ENCODE peak calls at places on chromosomes 16 and 17, in seven cellular contexts. G, F, L, Z, E, J and S are unnamed samples.

GRCh38 chr16:25223964-25224363 is 7.2 kb downstream of the AQP8 start:
- DNase-seq in G (no peak), F (no peak), L (no peak), Z (no peak), E (no peak), J (no peak), S (peak; percentile 6)

GRCh38 chr17:65544658-65545057 is 16.8 kb downstream of the AXIN2 start:
- DNase-seq in G (no peak), F (no peak), L (no peak), Z (no peak), E (no peak), J (no peak), S (no peak)

GRCh38 chr16:25151996-25152395 is 40.5 kb downstream of the LCMT1 start:
- DNase-seq in G (peak; percentile 95), F (no peak), L (no peak), Z (no peak), E (peak; percentile 38), J (no peak), S (no peak)

GRCh38 chr17:17906418-17907215 is 65.6 kb downstream of the TOM1L2 start:
- DNase-seq in G (no peak), F (no peak), L (no peak), Z (no peak), E (no peak), J (no peak), S (peak; percentile 16)

GRCh38 chr17:63701477-63702222 is 1.7 kb upstream of the LIMD2 start:
- DNase-seq in G (no peak), F (peak; percentile 67), L (no peak), Z (peak; percentile 78), E (no peak), J (no peak), S (no peak)

GRCh38 chr17:39787743-39788484 is 50.2 kb downstream of the GRB7 start:
- DNase-seq in G (no peak), F (no peak), L (no peak), Z (no peak), E (no peak), J (no peak), S (no peak)

GRCh38 chr17:76569607-76570279 is 15.9 kb downstream of the ST6GALNAC2 start:
- DNase-seq in G (peak; percentile 35), F (no peak), L (peak; percentile 60), Z (no peak), E (no peak), J (no peak), S (peak; percentile 72)

GRCh38 chr16:84600343-84601229 is 17.3 kb downstream of the COTL1 start:
- DNase-seq in G (peak; percentile 45), F (no peak), L (no peak), Z (peak; percentile 87), E (no peak), J (no peak), S (no peak)

GRCh38 chr17:66542183-66542966 is 240.0 kb downstream of the PRKCA start:
- DNase-seq in G (peak; percentile 79), F (no peak), L (no peak), Z (peak; percentile 59), E (no peak), J (no peak), S (no peak)

GRCh38 chr16:64238576-64238975 is 883.3 kb downstream of the CDH11 start:
- DNase-seq in G (peak; percentile 46), F (no peak), L (no peak), Z (no peak), E (peak; percentile 22), J (no peak), S (no peak)

GRCh38 chr16:22814330-22815105 is 556 bp downstream of the HS3ST2 start:
- DNase-seq in G (no peak), F (no peak), L (no peak), Z (no peak), E (no peak), J (no peak), S (peak; percentile 84)

GRCh38 chr16:66036775-66037715 is 329.4 kb upstream of the CDH5 start:
- DNase-seq in G (peak; percentile 73), F (peak; percentile 67), L (peak; percentile 42), Z (no peak), E (peak; percentile 49), J (peak; percentile 99), S (no peak)

GRCh38 chr16:76943936-76944335 is 247.1 kb upstream of the MON1B start:
- DNase-seq in G (no peak), F (no peak), L (no peak), Z (no peak), E (no peak), J (no peak), S (no peak)

GRCh38 chr16:17607075-17607509 is 136.3 kb upstream of the XYLT1 start:
- DNase-seq in G (no peak), F (no peak), L (no peak), Z (no peak), E (no peak), J (no peak), S (no peak)

GRCh38 chr16:84481051-84481735 is 23.3 kb downstream of the MEAK7 start:
- DNase-seq in G (no peak), F (no peak), L (no peak), Z (no peak), E (no peak), J (no peak), S (no peak)

GRCh38 chr16:85448557-85449194 is 164.4 kb upstream of the GSE1 start:
- DNase-seq in G (no peak), F (no peak), L (no peak), Z (peak; percentile 87), E (no peak), J (no peak), S (peak; percentile 82)

GRCh38 chr16:89096768-89097527 is 3.3 kb downstream of the ACSF3 start:
- DNase-seq in G (no peak), F (no peak), L (no peak), Z (peak; percentile 39), E (no peak), J (no peak), S (no peak)

GRCh38 chr17:8155341-8156173 is 3.4 kb upstream of the PER1 start:
- DNase-seq in G (no peak), F (no peak), L (peak; percentile 60), Z (no peak), E (no peak), J (no peak), S (no peak)

DNA sequence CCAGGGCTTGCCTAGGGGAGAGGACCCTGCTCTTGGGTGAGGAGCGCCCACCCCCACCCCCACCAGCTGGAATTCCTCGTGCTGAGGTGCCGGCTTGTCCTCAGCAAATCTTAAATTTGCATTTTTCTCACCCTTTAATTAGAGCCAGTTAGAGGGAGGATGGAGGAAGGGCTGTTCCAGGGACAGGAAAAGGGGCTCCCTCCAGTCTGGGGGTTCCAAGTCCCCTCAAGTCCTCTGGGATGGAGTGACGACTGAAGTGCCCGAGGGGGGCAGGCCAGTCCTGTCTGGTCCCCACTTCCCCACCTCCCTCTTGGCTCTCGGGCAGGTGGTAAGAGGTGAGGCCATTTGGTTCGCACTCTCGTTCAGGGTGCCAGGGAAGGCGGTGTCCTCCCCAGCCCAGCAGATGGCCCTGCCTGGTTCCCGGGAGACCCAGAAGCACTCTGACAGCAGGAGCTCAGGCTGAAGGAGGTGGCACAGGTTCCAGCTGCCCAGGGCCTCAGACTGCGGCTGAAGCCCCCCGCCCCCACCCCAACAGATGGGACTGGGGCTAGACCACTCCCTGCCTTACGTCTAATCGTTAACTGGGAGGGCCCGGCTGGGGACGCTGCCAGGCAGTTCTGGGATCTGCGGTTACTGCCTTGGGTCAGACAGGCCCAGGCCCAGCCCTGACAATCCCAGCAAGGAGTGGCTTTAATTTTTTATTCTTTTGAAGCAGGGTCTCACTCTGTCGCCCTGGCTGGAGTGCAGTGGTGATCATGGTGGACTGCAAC is 2.2 kb downstream of the RAB26 start:
- DNase-seq in G (peak; percentile 66), F (no peak), L (no peak), Z (peak; percentile 38), E (no peak), J (no peak), S (peak; percentile 87)
- H3K4me3 ChIP-seq in G (no peak overlapping the region), F (no peak overlapping the region), L (no peak overlapping the region), Z (peak overlapping the region; percentile 81), E (peak overlapping the region; percentile 22), J (no peak overlapping the region), S (no peak overlapping the region)

GRCh38 chr16:54283735-54284318 is 2.8 kb downstream of the IRX3 start:
- DNase-seq in G (no peak), F (peak; percentile 63), L (no peak), Z (no peak), E (no peak), J (no peak), S (peak; percentile 58)
- H3K4me3 ChIP-seq in G (no peak overlapping the region), F (peak overlapping the region; percentile 64), L (peak overlapping the region; percentile 78), Z (no peak overlapping the region), E (peak overlapping the region; percentile 38), J (peak overlapping the region; percentile 75), S (peak overlapping the region; percentile 57)

GRCh38 chr17:872843-873242 is 90.7 kb downstream of the MRM3 start:
- DNase-seq in G (no peak), F (no peak), L (no peak), Z (no peak), E (no peak), J (no peak), S (no peak)
- H3K4me3 ChIP-seq in G (no peak overlapping the region), F (no peak overlapping the region), L (no peak overlapping the region), Z (no peak overlapping the region), E (no peak overlapping the region), J (no peak overlapping the region), S (no peak overlapping the region)

DNA sequence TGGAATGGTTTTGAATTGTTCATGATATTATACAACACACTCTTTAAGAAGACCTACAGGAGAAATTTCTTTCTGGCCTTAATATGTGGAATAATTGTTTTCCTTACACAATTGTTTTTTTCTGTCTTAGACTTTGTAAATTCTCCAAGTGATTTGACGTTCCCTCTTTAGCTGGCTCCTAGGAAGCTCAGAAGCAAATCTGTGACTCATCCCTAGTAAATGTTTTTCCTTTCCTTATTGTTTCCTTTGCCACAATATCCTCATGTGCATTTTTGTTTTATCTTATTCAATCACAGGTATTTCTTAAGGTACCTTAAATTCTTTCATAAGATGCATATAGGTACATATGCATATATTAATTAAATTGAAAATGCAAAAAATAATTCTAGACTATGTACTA is 13.5 kb downstream of the KIAA0753 start:
- DNase-seq in G (peak; percentile 38), F (no peak), L (no peak), Z (no peak), E (no peak), J (no peak), S (no peak)
- H3K4me3 ChIP-seq in G (no peak overlapping the region), F (no peak overlapping the region), L (no peak overlapping the region), Z (no peak overlapping the region), E (no peak overlapping the region), J (no peak overlapping the region), S (no peak overlapping the region)

GRCh38 chr16:1960665-1961630 is 1.6 kb downstream of the NDUFB10 start:
- DNase-seq in G (peak; percentile 49), F (no peak), L (no peak), Z (peak; percentile 69), E (peak; percentile 47), J (peak; percentile 46), S (peak; percentile 72)
- H3K4me3 ChIP-seq in G (peak overlapping the region; percentile 72), F (peak overlapping the region; percentile 90), L (peak overlapping the region; percentile 92), Z (peak overlapping the region; percentile 82), E (peak overlapping the region; percentile 77), J (peak overlapping the region; percentile 86), S (peak overlapping the region; percentile 96)

GRCh38 chr16:57694556-57695377 is at the start of gene DRC7:
- DNase-seq in G (peak; percentile 41), F (peak; percentile 63), L (no peak), Z (peak; percentile 58), E (no peak), J (no peak), S (peak; percentile 94)
- H3K4me3 ChIP-seq in G (peak within 1 kb of the TSS; percentile 33), F (no peak within 1 kb of the TSS), L (no peak within 1 kb of the TSS), Z (peak within 1 kb of the TSS; percentile 53), E (no peak within 1 kb of the TSS), J (no peak within 1 kb of the TSS), S (no peak within 1 kb of the TSS)

GRCh38 chr17:61161615-61162134 is 238.0 kb upstream of the TBX2 start:
- DNase-seq in G (peak; percentile 25), F (no peak), L (no peak), Z (no peak), E (no peak), J (no peak), S (no peak)
- H3K4me3 ChIP-seq in G (no peak overlapping the region), F (no peak overlapping the region), L (no peak overlapping the region), Z (no peak overlapping the region), E (no peak overlapping the region), J (no peak overlapping the region), S (no peak overlapping the region)